ENCODE peak calls at places on chromosome X, in ten cellular contexts. G is ACHN; F is GF-D8; L is AG04450; H is CD4-positive, alpha-beta T cell; C is fibroblast of pulmonary artery; V is HL-60; W is stimulated activated naive CD8-positive, alpha-beta T cell treated with anti-CD3 and anti-CD28 coated beads, Interleukin-15, amount 100 ng/mL, for 72 hours; N is lower lobe of right lung; E is GM12864. Z is an unnamed sample.

GRCh38 chrX:51837926-51838325 is 55.5 kb upstream of the MAGED1 start:
- DNase-seq in G (no peak), F (no peak), L (no peak), H (no peak), C (peak), V (no peak), W (no peak), N (no peak), E (no peak), Z (peak)

GRCh38 chrX:68114573-68115199 is 318.6 kb downstream of the OPHN1 start:
- DNase-seq in G (peak), F (peak), L (no peak), H (no peak), C (peak), V (peak), W (no peak), N (no peak), E (no peak), Z (no peak)

GRCh38 chrX:15401373-15401772 is 17.2 kb upstream of the VEGFD start:
- DNase-seq in G (no peak), F (no peak), L (no peak), H (no peak), C (no peak), V (no peak), W (no peak), N (no peak), E (no peak), Z (no peak)

GRCh38 chrX:48761674-48762471 is at the start of gene GLOD5:
- DNase-seq in G (peak), F (no peak), L (no peak), H (no peak), C (peak), V (peak), W (peak), N (peak), E (no peak), Z (no peak)

GRCh38 chrX:110437686-110438085 is 79.0 kb downstream of the RTL9 start:
- DNase-seq in G (no peak), F (no peak), L (no peak), H (no peak), C (no peak), V (no peak), W (no peak), N (no peak), E (no peak), Z (no peak)

GRCh38 chrX:19640693-19641374 is 125.5 kb upstream of the MAP3K15 start:
- DNase-seq in G (no peak), F (no peak), L (no peak), H (no peak), C (no peak), V (no peak), W (no peak), N (no peak), E (no peak), Z (no peak)

GRCh38 chrX:118226060-118226428 is 109.4 kb upstream of the KLHL13 start:
- DNase-seq in G (peak), F (no peak), L (no peak), H (no peak), C (peak), V (no peak), W (no peak), N (no peak), E (no peak), Z (no peak)

GRCh38 chrX:119189586-119189985 is 46.5 kb upstream of the PGRMC1 start:
- DNase-seq in G (no peak), F (no peak), L (no peak), H (no peak), C (peak), V (no peak), W (no peak), N (no peak), E (no peak), Z (peak)

GRCh38 chrX:74450803-74451449 is 29.6 kb downstream of the SLC16A2 start:
- DNase-seq in G (no peak), F (peak), L (peak), H (no peak), C (peak), V (peak), W (peak), N (no peak), E (no peak), Z (no peak)

GRCh38 chrX:47802589-47802988 is 34.1 kb upstream of the ZNF81 start:
- DNase-seq in G (no peak), F (no peak), L (no peak), H (no peak), C (peak), V (no peak), W (no peak), N (no peak), E (no peak), Z (no peak)

GRCh38 chrX:3066555-3066954 is 25.3 kb downstream of the ARSF start:
- DNase-seq in G (no peak), F (no peak), L (no peak), H (no peak), C (peak), V (peak), W (no peak), N (no peak), E (no peak), Z (peak)

GRCh38 chrX:52923781-52924241 is 26.7 kb downstream of the FAM156B start:
- DNase-seq in G (peak), F (no peak), L (no peak), H (no peak), C (peak), V (peak), W (no peak), N (peak), E (peak), Z (peak)

GRCh38 chrX:154097003-154097596 is 417 bp downstream of the MECP2 start:
- DNase-seq in G (peak), F (no peak), L (no peak), H (peak), C (peak), V (peak), W (peak), N (peak), E (no peak), Z (peak)

GRCh38 chrX:21738145-21738949 is 19.6 kb downstream of the SMPX start:
- DNase-seq in G (no peak), F (no peak), L (no peak), H (no peak), C (no peak), V (no peak), W (no peak), N (no peak), E (no peak), Z (no peak)

GRCh38 chrX:109840585-109840984 is 107.5 kb upstream of the ACSL4 start:
- DNase-seq in G (peak), F (peak), L (peak), H (no peak), C (peak), V (peak), W (no peak), N (no peak), E (no peak), Z (peak)

GRCh38 chrX:112614640-112615039 is 65.1 kb downstream of the LHFPL1 start:
- DNase-seq in G (peak), F (no peak), L (no peak), H (no peak), C (peak), V (no peak), W (no peak), N (no peak), E (no peak), Z (no peak)

GRCh38 chrX:63250253-63250868 is 100.8 kb downstream of the SPIN4 start:
- DNase-seq in G (peak), F (no peak), L (peak), H (peak), C (peak), V (peak), W (peak), N (no peak), E (peak), Z (peak)

GRCh38 chrX:17425151-17425550 is 50.2 kb downstream of the NHS start:
- DNase-seq in G (no peak), F (no peak), L (no peak), H (no peak), C (peak), V (no peak), W (no peak), N (no peak), E (no peak), Z (no peak)

GRCh38 chrX:109629310-109629709 is 4.3 kb upstream of the KCNE5 start:
- DNase-seq in G (no peak), F (no peak), L (no peak), H (no peak), C (peak), V (no peak), W (no peak), N (no peak), E (no peak), Z (no peak)

GRCh38 chrX:49120104-49120503 is 3.4 kb downstream of the GPKOW start:
- DNase-seq in G (no peak), F (no peak), L (no peak), H (no peak), C (peak), V (peak), W (no peak), N (no peak), E (no peak), Z (no peak)

GRCh38 chrX:124223524-124223923 is 108.9 kb upstream of the TEX13D start:
- DNase-seq in G (no peak), F (no peak), L (no peak), H (no peak), C (no peak), V (no peak), W (peak), N (no peak), E (no peak), Z (no peak)

GRCh38 chrX:10106801-10107200 is 50.0 kb upstream of the CLCN4 start:
- DNase-seq in G (no peak), F (no peak), L (no peak), H (peak), C (no peak), V (no peak), W (peak), N (no peak), E (peak), Z (no peak)

GRCh38 chrX:135973025-135973547 is 702 bp downstream of the MMGT1 start:
- DNase-seq in G (peak), F (no peak), L (no peak), H (no peak), C (peak), V (peak), W (no peak), N (no peak), E (no peak), Z (no peak)

GRCh38 chrX:68834371-68835103 is 5.7 kb downstream of the EFNB1 start:
- DNase-seq in G (no peak), F (no peak), L (no peak), H (no peak), C (no peak), V (no peak), W (no peak), N (no peak), E (no peak), Z (no peak)

GRCh38 chrX:153766098-153766817 is 2.2 kb downstream of the PLXNB3 start:
- DNase-seq in G (no peak), F (no peak), L (peak), H (no peak), C (peak), V (peak), W (peak), N (peak), E (no peak), Z (peak)

GRCh38 chrX:23497919-23498318 is 163.3 kb downstream of the PTCHD1 start:
- DNase-seq in G (no peak), F (no peak), L (no peak), H (no peak), C (no peak), V (no peak), W (no peak), N (no peak), E (no peak), Z (no peak)

GRCh38 chrX:10310502-10310901 is 153.7 kb downstream of the CLCN4 start:
- DNase-seq in G (peak), F (no peak), L (no peak), H (no peak), C (no peak), V (no peak), W (no peak), N (no peak), E (no peak), Z (no peak)

GRCh38 chrX:97367149-97367548 is 483.4 kb downstream of the RPA4 start:
- DNase-seq in G (no peak), F (no peak), L (peak), H (no peak), C (peak), V (no peak), W (no peak), N (no peak), E (no peak), Z (no peak)

GRCh38 chrX:69107231-69107739 is 58.0 kb downstream of the PJA1 start:
- DNase-seq in G (no peak), F (no peak), L (no peak), H (no peak), C (no peak), V (no peak), W (no peak), N (no peak), E (no peak), Z (no peak)

GRCh38 chrX:71269801-71270395 is 13.5 kb upstream of the NONO start:
- DNase-seq in G (no peak), F (no peak), L (no peak), H (no peak), C (no peak), V (no peak), W (no peak), N (no peak), E (no peak), Z (no peak)

GRCh38 chrX:72621163-72621562 is 48.5 kb upstream of the HDAC8 start:
- DNase-seq in G (no peak), F (no peak), L (no peak), H (no peak), C (no peak), V (no peak), W (no peak), N (no peak), E (no peak), Z (no peak)

GRCh38 chrX:49164589-49165360 is 2.2 kb downstream of the MAGIX start:
- DNase-seq in G (no peak), F (no peak), L (no peak), H (no peak), C (no peak), V (no peak), W (no peak), N (no peak), E (no peak), Z (no peak)

GRCh38 chrX:118530537-118530936 is 34.9 kb downstream of the DOCK11 start:
- DNase-seq in G (no peak), F (no peak), L (no peak), H (no peak), C (peak), V (no peak), W (no peak), N (no peak), E (no peak), Z (no peak)

GRCh38 chrX:118724352-118724751 is 3.1 kb upstream of the IL13RA1 start:
- DNase-seq in G (no peak), F (no peak), L (no peak), H (no peak), C (no peak), V (no peak), W (no peak), N (no peak), E (no peak), Z (no peak)

GRCh38 chrX:152926279-152926678 is 28.4 kb downstream of the ZNF185 start:
- DNase-seq in G (peak), F (no peak), L (no peak), H (peak), C (peak), V (peak), W (peak), N (no peak), E (no peak), Z (no peak)

GRCh38 chrX:12567857-12568256 is 223.4 kb upstream of the PRPS2 start:
- DNase-seq in G (no peak), F (no peak), L (no peak), H (no peak), C (peak), V (no peak), W (no peak), N (no peak), E (no peak), Z (no peak)

GRCh38 chrX:50858548-50858947 is 44.6 kb upstream of the SHROOM4 start:
- DNase-seq in G (no peak), F (no peak), L (no peak), H (no peak), C (no peak), V (no peak), W (no peak), N (no peak), E (no peak), Z (no peak)